ENCODE peak calls at places on chromosomes 5 and 9, in five cellular contexts. L is stomach; W is activated naive CD8-positive, alpha-beta T cell treated with anti-CD3 and anti-CD28 coated beads, Interleukin-2, amount 10 ng/mL, durations not matched to agents 7 days and 5 days; I is stimulated activated CD4-positive, alpha-beta T cell treated with anti-CD3 and anti-CD28 coated beads, Interleukin-1b, Interleukin-23, amount 100 ng/mL, for 48 hours; H is Calu3. X is an unnamed sample.

GRCh38 chr9:85230081-85230480 is 511.7 kb downstream of the AGTPBP1 start:
- DNase-seq in I (no peak), W (no peak), H (no peak), L (no peak), X (no peak)

GRCh38 chr9:96317335-96317980 is 15.5 kb upstream of the HSD17B3 start:
- DNase-seq in W (peak; percentile 64), L (peak; percentile 59), H (peak; percentile 52), I (peak; percentile 38), X (no peak)

GRCh38 chr5:125274938-125275759 is 528.7 kb upstream of the ZNF608 start:
- DNase-seq in W (no peak), I (no peak), L (no peak), H (no peak), X (no peak)

GRCh38 chr5:96565843-96566242 is 96.3 kb upstream of the CAST start:
- DNase-seq in L (no peak), H (no peak), I (no peak), W (no peak), X (no peak)

GRCh38 chr9:137136926-137137607 is 1.9 kb upstream of the GRIN1 start:
- DNase-seq in H (no peak), L (no peak), I (no peak), W (no peak), X (no peak)

GRCh38 chr9:18238752-18239151 is 235.2 kb upstream of the ADAMTSL1 start:
- DNase-seq in W (no peak), H (no peak), I (no peak), L (no peak), X (no peak)

GRCh38 chr9:104463864-104464263 is 40.2 kb upstream of the OR13F1 start:
- DNase-seq in W (no peak), H (no peak), L (no peak), I (no peak), X (no peak)

GRCh38 chr5:77426670-77427069 is 65.4 kb downstream of the WDR41 start:
- DNase-seq in H (no peak), W (no peak), I (no peak), L (no peak), X (no peak)

GRCh38 chr5:137192293-137192743 is 306.8 kb downstream of the SPOCK1 start:
- DNase-seq in H (no peak), I (no peak), W (no peak), L (no peak), X (no peak)

GRCh38 chr5:151085517-151086031 is 4.7 kb upstream of the TNIP1 start:
- DNase-seq in W (no peak), I (peak; percentile 47), H (peak; percentile 83), L (peak; percentile 68), X (peak; percentile 82)

X was measured in mucosa of descending colon.